ENCODE peak calls at places on chromosomes 1 and 21, in nine cellular contexts. One of them, this sample, is unnamed.
A peak's percentile ranks its signal among the peaks of the same experiment; 100 is the strongest.

GRCh38 chr1:229117664-229118300 is 153.1 kb upstream of the RAB4A start:
- DNase-seq in omental fat pad: no peak
- DNase-seq in CD8-positive, alpha-beta T cell: no peak
- DNase-seq in heart left ventricle: peak; percentile 76
- DNase-seq in glutamatergic neuron: no peak
- DNase-seq in fibroblast of villous mesenchyme: peak; percentile 83
- DNase-seq in suprapubic skin: no peak
- DNase-seq in BJ: peak; percentile 16
- DNase-seq in left lung: peak; percentile 87
- DNase-seq in this sample: no peak

GRCh38 chr1:8381618-8382017 is 63.7 kb downstream of the SLC45A1 start:
- DNase-seq in BJ: peak; percentile 16
- DNase-seq in glutamatergic neuron: no peak
- DNase-seq in left lung: no peak
- DNase-seq in heart left ventricle: no peak
- DNase-seq in fibroblast of villous mesenchyme: peak; percentile 75
- DNase-seq in CD8-positive, alpha-beta T cell: no peak
- DNase-seq in suprapubic skin: no peak
- DNase-seq in omental fat pad: no peak
- DNase-seq in this sample: no peak

GRCh38 chr1:88741413-88741812 is 57.3 kb downstream of the PKN2 start:
- DNase-seq in CD8-positive, alpha-beta T cell: no peak
- DNase-seq in omental fat pad: no peak
- DNase-seq in suprapubic skin: no peak
- DNase-seq in glutamatergic neuron: no peak
- DNase-seq in left lung: no peak
- DNase-seq in heart left ventricle: no peak
- DNase-seq in BJ: peak; percentile 19
- DNase-seq in fibroblast of villous mesenchyme: peak; percentile 73
- DNase-seq in this sample: no peak

GRCh38 chr1:36752891-36753361 is 270.2 kb upstream of the CSF3R start:
- DNase-seq in omental fat pad: no peak
- DNase-seq in heart left ventricle: no peak
- DNase-seq in suprapubic skin: no peak
- DNase-seq in BJ: no peak
- DNase-seq in left lung: no peak
- DNase-seq in glutamatergic neuron: no peak
- DNase-seq in CD8-positive, alpha-beta T cell: no peak
- DNase-seq in fibroblast of villous mesenchyme: no peak
- DNase-seq in this sample: no peak

GRCh38 chr1:108877324-108877812 is 583 bp downstream of the GPSM2 start:
- DNase-seq in CD8-positive, alpha-beta T cell: no peak
- DNase-seq in glutamatergic neuron: peak; percentile 21
- DNase-seq in omental fat pad: peak; percentile 28
- DNase-seq in left lung: no peak
- DNase-seq in heart left ventricle: no peak
- DNase-seq in BJ: no peak
- DNase-seq in fibroblast of villous mesenchyme: peak; percentile 34
- DNase-seq in suprapubic skin: no peak
- DNase-seq in this sample: no peak

GRCh38 chr1:13707211-13707610 is 7.2 kb downstream of the PRDM2 start:
- DNase-seq in omental fat pad: no peak
- DNase-seq in BJ: peak; percentile 13
- DNase-seq in CD8-positive, alpha-beta T cell: no peak
- DNase-seq in heart left ventricle: no peak
- DNase-seq in suprapubic skin: no peak
- DNase-seq in glutamatergic neuron: no peak
- DNase-seq in fibroblast of villous mesenchyme: peak; percentile 57
- DNase-seq in left lung: no peak
- DNase-seq in this sample: no peak

GRCh38 chr1:65526049-65526556 is 105.6 kb downstream of the LEPR start:
- DNase-seq in omental fat pad: no peak
- DNase-seq in BJ: no peak
- DNase-seq in left lung: no peak
- DNase-seq in glutamatergic neuron: no peak
- DNase-seq in heart left ventricle: no peak
- DNase-seq in suprapubic skin: no peak
- DNase-seq in fibroblast of villous mesenchyme: no peak
- DNase-seq in CD8-positive, alpha-beta T cell: no peak
- DNase-seq in this sample: no peak

GRCh38 chr1:88783145-88783544 is 99.1 kb downstream of the PKN2 start:
- DNase-seq in CD8-positive, alpha-beta T cell: no peak
- DNase-seq in fibroblast of villous mesenchyme: no peak
- DNase-seq in glutamatergic neuron: no peak
- DNase-seq in BJ: no peak
- DNase-seq in heart left ventricle: no peak
- DNase-seq in suprapubic skin: no peak
- DNase-seq in omental fat pad: no peak
- DNase-seq in left lung: no peak
- DNase-seq in this sample: no peak

GRCh38 chr1:1680912-1681273 is 11.7 kb downstream of the SLC35E2B start:
- DNase-seq in suprapubic skin: peak; percentile 60
- DNase-seq in omental fat pad: no peak
- DNase-seq in BJ: no peak
- DNase-seq in CD8-positive, alpha-beta T cell: no peak
- DNase-seq in fibroblast of villous mesenchyme: no peak
- DNase-seq in glutamatergic neuron: no peak
- DNase-seq in left lung: peak; percentile 11
- DNase-seq in heart left ventricle: no peak
- DNase-seq in this sample: no peak

GRCh38 chr1:228528612-228529011 is 41.4 kb downstream of the RNF187 start:
- DNase-seq in suprapubic skin: no peak
- DNase-seq in glutamatergic neuron: no peak
- DNase-seq in omental fat pad: no peak
- DNase-seq in fibroblast of villous mesenchyme: no peak
- DNase-seq in BJ: no peak
- DNase-seq in CD8-positive, alpha-beta T cell: no peak
- DNase-seq in left lung: no peak
- DNase-seq in heart left ventricle: no peak
- DNase-seq in this sample: no peak

GRCh38 chr21:45270306-45270821 is 17.3 kb downstream of the POFUT2 start:
- DNase-seq in left lung: peak; percentile 16
- DNase-seq in CD8-positive, alpha-beta T cell: no peak
- DNase-seq in omental fat pad: no peak
- DNase-seq in BJ: no peak
- DNase-seq in glutamatergic neuron: no peak
- DNase-seq in heart left ventricle: peak; percentile 36
- DNase-seq in suprapubic skin: peak; percentile 71
- DNase-seq in fibroblast of villous mesenchyme: no peak
- DNase-seq in this sample: peak; percentile 50
- TF ChIP-seq CTCF in left lung: no peak
- TF ChIP-seq CTCF in CD8-positive, alpha-beta T cell: no peak
- TF ChIP-seq CTCF in omental fat pad: no peak
- TF ChIP-seq CTCF in BJ: peak; percentile 29
- TF ChIP-seq CTCF in glutamatergic neuron: no peak
- TF ChIP-seq CTCF in heart left ventricle: no peak
- TF ChIP-seq CTCF in suprapubic skin: no peak
- TF ChIP-seq CTCF in fibroblast of villous mesenchyme: peak; percentile 21
- TF ChIP-seq CTCF in this sample: peak; percentile 20

DNA sequence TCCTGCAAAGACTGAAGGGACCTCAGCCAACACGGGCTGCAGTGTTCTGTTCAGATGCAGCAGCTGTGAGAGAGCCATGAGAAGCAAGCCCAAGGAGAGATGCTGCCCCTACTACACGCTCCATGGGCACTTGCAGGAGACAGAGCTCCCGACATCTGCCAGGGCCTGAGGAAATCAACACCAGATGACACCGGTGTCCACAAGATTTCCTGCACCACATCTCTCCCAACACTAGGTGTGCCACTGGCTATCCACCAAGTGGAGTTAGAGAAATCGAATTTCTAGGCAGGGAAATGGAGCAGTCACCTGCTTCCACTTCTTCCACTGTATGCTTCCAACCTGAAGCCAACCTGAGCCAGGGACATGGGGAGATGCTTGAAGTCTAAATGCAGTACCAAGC is 445.3 kb downstream of the RWDD3 start:
- DNase-seq in CD8-positive, alpha-beta T cell: no peak
- DNase-seq in left lung: no peak
- DNase-seq in heart left ventricle: no peak
- DNase-seq in glutamatergic neuron: no peak
- DNase-seq in omental fat pad: no peak
- DNase-seq in fibroblast of villous mesenchyme: no peak
- DNase-seq in BJ: no peak
- DNase-seq in suprapubic skin: no peak
- DNase-seq in this sample: no peak
- TF ChIP-seq CTCF in CD8-positive, alpha-beta T cell: no peak
- TF ChIP-seq CTCF in left lung: no peak
- TF ChIP-seq CTCF in heart left ventricle: no peak
- TF ChIP-seq CTCF in glutamatergic neuron: no peak
- TF ChIP-seq CTCF in omental fat pad: no peak
- TF ChIP-seq CTCF in fibroblast of villous mesenchyme: no peak
- TF ChIP-seq CTCF in BJ: no peak
- TF ChIP-seq CTCF in suprapubic skin: no peak
- TF ChIP-seq CTCF in this sample: no peak

GRCh38 chr1:25744140-25744581 is 55.8 kb upstream of the SELENON start:
- DNase-seq in left lung: peak; percentile 73
- DNase-seq in glutamatergic neuron: no peak
- DNase-seq in fibroblast of villous mesenchyme: peak; percentile 74
- DNase-seq in CD8-positive, alpha-beta T cell: no peak
- DNase-seq in omental fat pad: no peak
- DNase-seq in suprapubic skin: no peak
- DNase-seq in heart left ventricle: peak; percentile 77
- DNase-seq in BJ: peak; percentile 5
- DNase-seq in this sample: no peak
- TF ChIP-seq CTCF in left lung: no peak
- TF ChIP-seq CTCF in glutamatergic neuron: no peak
- TF ChIP-seq CTCF in fibroblast of villous mesenchyme: peak; percentile 69
- TF ChIP-seq CTCF in CD8-positive, alpha-beta T cell: no peak
- TF ChIP-seq CTCF in omental fat pad: no peak
- TF ChIP-seq CTCF in suprapubic skin: peak; percentile 41
- TF ChIP-seq CTCF in heart left ventricle: peak; percentile 41
- TF ChIP-seq CTCF in BJ: peak; percentile 69
- TF ChIP-seq CTCF in this sample: peak; percentile 40

DNA sequence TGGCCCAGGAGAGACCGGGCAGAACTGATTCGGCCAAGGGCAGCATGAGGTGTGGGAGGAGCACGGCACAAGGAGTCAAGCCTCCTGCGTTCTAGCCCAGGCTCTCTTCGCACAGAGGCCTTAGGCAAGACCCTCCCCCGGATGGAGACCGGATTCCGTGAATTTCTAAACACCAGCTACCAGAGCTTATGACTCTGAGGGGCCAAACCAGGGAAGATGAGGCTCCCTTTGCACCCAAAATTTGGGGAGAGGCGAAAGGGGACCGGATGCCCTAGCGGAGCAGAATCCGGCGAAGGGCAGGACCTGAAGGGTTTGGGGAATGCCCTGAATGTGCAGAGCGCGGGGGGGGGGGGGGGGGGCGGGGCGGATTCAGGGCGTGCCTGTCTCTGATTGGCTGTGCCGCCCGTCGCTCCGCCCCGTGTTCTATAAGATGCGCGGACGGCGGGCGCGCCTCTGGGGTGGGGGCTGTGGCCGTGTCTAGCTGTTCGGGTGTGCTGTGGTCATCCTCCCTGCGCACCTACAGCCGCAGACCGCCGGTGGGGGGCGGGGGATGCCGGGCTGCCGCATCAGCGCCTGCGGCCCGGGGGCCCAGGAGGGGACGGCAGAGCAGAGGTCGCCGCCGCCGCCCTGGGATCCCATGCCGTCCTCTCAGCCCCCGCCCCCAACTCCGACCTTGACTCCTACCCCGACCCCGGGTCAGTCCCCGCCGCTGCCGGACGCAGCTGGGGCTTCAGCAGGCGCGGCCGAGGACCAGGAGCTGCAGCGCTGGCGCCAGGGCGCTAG is at the start of gene TRNP1:
- DNase-seq in suprapubic skin: no peak
- DNase-seq in glutamatergic neuron: peak; percentile 87
- DNase-seq in BJ: no peak
- DNase-seq in heart left ventricle: peak; percentile 86
- DNase-seq in CD8-positive, alpha-beta T cell: peak; percentile 44
- DNase-seq in left lung: peak; percentile 73
- DNase-seq in omental fat pad: no peak
- DNase-seq in fibroblast of villous mesenchyme: peak; percentile 85
- DNase-seq in this sample: no peak
- TF ChIP-seq CTCF in suprapubic skin: no peak
- TF ChIP-seq CTCF in glutamatergic neuron: no peak
- TF ChIP-seq CTCF in BJ: no peak
- TF ChIP-seq CTCF in heart left ventricle: no peak
- TF ChIP-seq CTCF in CD8-positive, alpha-beta T cell: no peak
- TF ChIP-seq CTCF in left lung: no peak
- TF ChIP-seq CTCF in omental fat pad: no peak
- TF ChIP-seq CTCF in fibroblast of villous mesenchyme: no peak
- TF ChIP-seq CTCF in this sample: peak; percentile 22

GRCh38 chr1:41517039-41517438 is 32.6 kb upstream of the EDN2 start:
- DNase-seq in heart left ventricle: peak; percentile 53
- DNase-seq in left lung: no peak
- DNase-seq in suprapubic skin: no peak
- DNase-seq in CD8-positive, alpha-beta T cell: no peak
- DNase-seq in omental fat pad: no peak
- DNase-seq in BJ: no peak
- DNase-seq in glutamatergic neuron: no peak
- DNase-seq in fibroblast of villous mesenchyme: no peak
- DNase-seq in this sample: no peak

GRCh38 chr1:41516168-41516961 is 31.9 kb upstream of the EDN2 start:
- DNase-seq in omental fat pad: peak; percentile 75
- DNase-seq in left lung: peak; percentile 88
- DNase-seq in CD8-positive, alpha-beta T cell: peak; percentile 24
- DNase-seq in suprapubic skin: peak; percentile 90
- DNase-seq in fibroblast of villous mesenchyme: peak; percentile 88
- DNase-seq in BJ: no peak
- DNase-seq in glutamatergic neuron: peak; percentile 93
- DNase-seq in heart left ventricle: peak; percentile 94
- DNase-seq in this sample: peak; percentile 95

GRCh38 chr1:41514381-41514780 is 29.9 kb upstream of the EDN2 start:
- DNase-seq in CD8-positive, alpha-beta T cell: no peak
- DNase-seq in heart left ventricle: peak; percentile 52
- DNase-seq in left lung: no peak
- DNase-seq in omental fat pad: no peak
- DNase-seq in BJ: no peak
- DNase-seq in glutamatergic neuron: no peak
- DNase-seq in suprapubic skin: no peak
- DNase-seq in fibroblast of villous mesenchyme: no peak
- DNase-seq in this sample: no peak

GRCh38 chr1:41515131-41515678 is 30.7 kb upstream of the EDN2 start:
- DNase-seq in left lung: peak; percentile 64
- DNase-seq in suprapubic skin: no peak
- DNase-seq in heart left ventricle: peak; percentile 42
- DNase-seq in omental fat pad: no peak
- DNase-seq in glutamatergic neuron: no peak
- DNase-seq in CD8-positive, alpha-beta T cell: no peak
- DNase-seq in BJ: no peak
- DNase-seq in fibroblast of villous mesenchyme: no peak
- DNase-seq in this sample: no peak

GRCh38 chr1:41515778-41516167 is 31.3 kb upstream of the EDN2 start:
- DNase-seq in fibroblast of villous mesenchyme: no peak
- DNase-seq in omental fat pad: no peak
- DNase-seq in CD8-positive, alpha-beta T cell: no peak
- DNase-seq in BJ: no peak
- DNase-seq in suprapubic skin: no peak
- DNase-seq in heart left ventricle: no peak
- DNase-seq in glutamatergic neuron: no peak
- DNase-seq in left lung: no peak
- DNase-seq in this sample: no peak
- TF ChIP-seq CTCF in fibroblast of villous mesenchyme: no peak
- TF ChIP-seq CTCF in omental fat pad: no peak
- TF ChIP-seq CTCF in CD8-positive, alpha-beta T cell: no peak
- TF ChIP-seq CTCF in BJ: no peak
- TF ChIP-seq CTCF in suprapubic skin: no peak
- TF ChIP-seq CTCF in heart left ventricle: no peak
- TF ChIP-seq CTCF in glutamatergic neuron: no peak
- TF ChIP-seq CTCF in left lung: no peak
- TF ChIP-seq CTCF in this sample: no peak

GRCh38 chr1:76145332-76145731 is 70.8 kb downstream of the ST6GALNAC3 start:
- DNase-seq in suprapubic skin: no peak
- DNase-seq in left lung: no peak
- DNase-seq in fibroblast of villous mesenchyme: no peak
- DNase-seq in heart left ventricle: no peak
- DNase-seq in omental fat pad: no peak
- DNase-seq in CD8-positive, alpha-beta T cell: no peak
- DNase-seq in BJ: no peak
- DNase-seq in glutamatergic neuron: no peak
- DNase-seq in this sample: no peak
- TF ChIP-seq CTCF in suprapubic skin: no peak
- TF ChIP-seq CTCF in left lung: no peak
- TF ChIP-seq CTCF in fibroblast of villous mesenchyme: no peak
- TF ChIP-seq CTCF in heart left ventricle: no peak
- TF ChIP-seq CTCF in omental fat pad: no peak
- TF ChIP-seq CTCF in CD8-positive, alpha-beta T cell: no peak
- TF ChIP-seq CTCF in BJ: no peak
- TF ChIP-seq CTCF in glutamatergic neuron: no peak
- TF ChIP-seq CTCF in this sample: no peak

This sample was measured in type B pancreatic cell.